ENCODE peak calls at places on chromosomes 2 and 18, in ten cellular contexts. B is upper lobe of right lung, C is heart right ventricle, R is PC-3, Y is transverse colon, W is Peyer's patch, N is GM23248, T is mesendoderm, S is lung, Q is pancreas. F is an unnamed sample. For H3K27me3, the result is how much of the 10 kb centered on the place peaks cover.

GRCh38 chr18:63882333-63883141 is 5.0 kb upstream of the SERPINB2 start:
- DNase-seq in B (no peak), C (no peak), R (peak), Y (no peak), W (no peak), N (peak), T (peak), S (peak), Q (peak), F (peak)

GRCh38 chr18:42839408-42839807 is 276.1 kb downstream of the RIT2 start:
- DNase-seq in B (no peak), C (no peak), R (no peak), Y (no peak), W (no peak), N (no peak), T (no peak), S (no peak), Q (no peak), F (no peak)

GRCh38 chr2:96549466-96549785 is 12.9 kb downstream of the ARID5A start:
- DNase-seq in B (peak), C (no peak), R (no peak), Y (no peak), W (no peak), N (no peak), T (no peak), S (no peak), Q (no peak), F (no peak)

GRCh38 chr2:10549196-10549595 is 101.1 kb upstream of the ODC1 start:
- DNase-seq in B (no peak), C (no peak), R (no peak), Y (no peak), W (no peak), N (no peak), T (no peak), S (no peak), Q (no peak), F (no peak)

GRCh38 chr2:108325756-108326155 is 37.1 kb downstream of the SULT1C2 start:
- DNase-seq in B (no peak), C (no peak), R (no peak), Y (no peak), W (no peak), N (peak), T (no peak), S (no peak), Q (no peak), F (no peak)

GRCh38 chr2:9750224-9751215 is 92.8 kb upstream of the TAF1B start:
- DNase-seq in B (no peak), C (no peak), R (no peak), Y (no peak), W (no peak), N (no peak), T (no peak), S (no peak), Q (no peak), F (no peak)

GRCh38 chr2:122710049-122710448 is 954.6 kb downstream of the TSN start:
- DNase-seq in B (no peak), C (no peak), R (no peak), Y (no peak), W (no peak), N (no peak), T (peak), S (no peak), Q (no peak), F (no peak)

GRCh38 chr18:668263-668662 is 10.8 kb downstream of the TYMS start:
- DNase-seq in B (no peak), C (no peak), R (no peak), Y (no peak), W (no peak), N (no peak), T (no peak), S (no peak), Q (no peak), F (no peak)

GRCh38 chr2:81389203-81389602 is 1084.7 kb upstream of the LRRTM1 start:
- DNase-seq in B (no peak), C (no peak), R (peak), Y (no peak), W (no peak), N (no peak), T (peak), S (no peak), Q (no peak), F (no peak)

GRCh38 chr2:223594259-223594658 is 7.9 kb downstream of the SCG2 start:
- DNase-seq in B (no peak), C (no peak), R (no peak), Y (no peak), W (no peak), N (no peak), T (peak), S (no peak), Q (no peak), F (no peak)

GRCh38 chr2:27960237-27960912 is 69.8 kb downstream of the BABAM2 start:
- DNase-seq in B (no peak), C (no peak), R (peak), Y (no peak), W (no peak), N (peak), T (no peak), S (no peak), Q (no peak), F (no peak)

GRCh38 chr2:200705305-200705985 is 106.3 kb upstream of the BZW1 start:
- DNase-seq in B (no peak), C (no peak), R (no peak), Y (no peak), W (no peak), N (no peak), T (peak), S (no peak), Q (no peak), F (no peak)

GRCh38 chr2:147364597-147364996 is 480.2 kb upstream of the ACVR2A start:
- DNase-seq in B (no peak), C (no peak), R (no peak), Y (no peak), W (no peak), N (no peak), T (no peak), S (no peak), Q (no peak), F (no peak)

GRCh38 chr2:118841828-118842461 is 5.5 kb downstream of the EN1 start:
- DNase-seq in B (no peak), C (no peak), R (no peak), Y (no peak), W (no peak), N (no peak), T (peak), S (no peak), Q (no peak), F (no peak)

GRCh38 chr2:227627769-227628168 is 10.5 kb downstream of the SCYGR4 start:
- DNase-seq in B (no peak), C (no peak), R (no peak), Y (no peak), W (no peak), N (no peak), T (no peak), S (no peak), Q (no peak), F (no peak)

GRCh38 chr2:108588070-108588668 is 53.9 kb downstream of the LIMS1 start:
- DNase-seq in B (no peak), C (no peak), R (peak), Y (no peak), W (no peak), N (peak), T (no peak), S (no peak), Q (no peak), F (no peak)

DNA sequence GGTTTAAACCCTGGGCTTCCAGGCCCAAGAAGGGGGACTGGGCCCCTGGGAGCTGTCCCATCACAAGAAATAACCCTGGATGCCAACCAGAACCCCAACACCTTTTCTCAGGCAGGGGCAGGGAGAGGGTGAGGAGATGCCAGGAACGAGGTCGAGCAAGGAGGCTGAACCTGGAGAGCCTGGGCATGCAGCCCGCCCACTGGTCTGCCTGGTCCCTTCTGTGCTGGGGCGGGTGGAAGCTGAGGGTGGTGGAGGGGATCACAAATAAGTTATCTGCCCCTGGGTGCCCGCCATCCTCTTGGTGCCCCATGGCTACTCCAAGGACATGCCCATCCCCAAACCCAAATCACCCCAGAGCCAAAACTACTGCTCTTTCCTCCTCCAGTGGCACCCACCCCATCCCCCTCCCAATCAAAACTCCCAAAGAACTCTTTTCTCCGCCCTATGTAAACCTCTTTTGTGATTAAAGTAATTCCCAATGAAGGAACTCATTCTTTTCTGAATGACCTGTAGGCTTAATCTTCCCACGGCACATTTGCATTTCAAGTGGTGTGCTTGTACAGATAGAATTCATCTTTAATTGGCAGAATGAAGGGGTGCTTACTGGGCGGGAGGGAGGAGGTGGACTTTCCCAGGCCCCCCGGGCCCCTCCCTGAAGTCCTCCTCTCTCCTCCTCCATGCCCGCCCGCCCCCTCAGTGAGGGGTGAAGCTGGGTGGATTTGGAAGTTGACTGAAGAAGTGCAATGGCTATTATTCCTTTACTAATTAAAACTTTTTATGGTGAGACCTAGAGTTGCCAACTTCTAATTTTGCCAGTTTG is 47.9 kb downstream of the EFR3B start:
- DNase-seq in B (no peak), C (no peak), R (no peak), Y (no peak), W (no peak), N (no peak), T (no peak), S (no peak), Q (no peak), F (no peak)
- H3K27me3 ChIP-seq in B (under half), C (under half), R (under half), Y (under half), W (under half), N (under half), T (under half), S (under half), Q (under half), F (under half)

GRCh38 chr18:59266459-59266858 is 6.8 kb downstream of the RAX start:
- DNase-seq in B (no peak), C (no peak), R (no peak), Y (no peak), W (no peak), N (no peak), T (no peak), S (no peak), Q (no peak), F (no peak)
- H3K27me3 ChIP-seq in B (half or more), C (half or more), R (half or more), Y (half or more), W (under half), N (half or more), T (half or more), S (under half), Q (under half), F (half or more)

GRCh38 chr2:29345236-29345635 is 230.0 kb downstream of the CLIP4 start:
- DNase-seq in B (no peak), C (no peak), R (no peak), Y (no peak), W (no peak), N (no peak), T (no peak), S (no peak), Q (no peak), F (no peak)

GRCh38 chr2:29343830-29344229 is 228.6 kb downstream of the CLIP4 start:
- DNase-seq in B (no peak), C (no peak), R (no peak), Y (no peak), W (no peak), N (no peak), T (peak), S (no peak), Q (no peak), F (no peak)

GRCh38 chr2:29349316-29350030 is 234.3 kb downstream of the CLIP4 start:
- DNase-seq in B (no peak), C (no peak), R (no peak), Y (no peak), W (no peak), N (no peak), T (no peak), S (no peak), Q (no peak), F (no peak)

DNA sequence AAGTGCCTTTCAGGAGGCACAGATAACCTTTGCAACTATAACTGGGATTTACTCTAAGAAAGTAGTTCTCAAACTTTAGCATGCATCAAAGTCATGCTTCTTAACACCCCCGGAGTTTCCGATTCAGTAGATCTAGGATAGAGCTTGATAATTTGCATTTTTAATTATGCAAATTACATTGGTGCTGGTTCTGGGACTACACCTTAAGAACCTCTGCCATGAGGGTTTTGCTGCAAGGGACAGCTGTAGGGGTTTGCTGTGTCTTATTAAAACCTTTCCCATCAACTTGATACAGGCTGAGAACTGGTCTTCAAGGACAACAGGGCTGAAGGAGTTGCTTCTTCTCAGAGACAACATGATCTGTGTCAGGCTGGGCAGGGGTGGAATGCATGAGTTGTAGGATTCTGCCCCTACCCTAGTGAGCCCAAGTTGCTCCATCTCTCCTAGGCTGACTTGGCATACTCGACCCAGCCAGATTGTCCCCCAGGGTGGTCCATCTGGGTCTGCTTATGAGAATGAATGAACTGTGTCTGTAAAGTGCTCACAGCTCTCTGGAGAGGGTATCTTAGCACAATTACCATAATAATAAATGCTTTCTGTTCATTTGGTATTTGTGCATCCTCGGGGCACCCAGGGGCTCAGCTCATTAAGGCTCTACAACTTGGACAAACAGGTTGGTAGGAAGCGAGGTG is 232.7 kb downstream of the CLIP4 start:
- DNase-seq in B (no peak), C (no peak), R (no peak), Y (no peak), W (no peak), N (no peak), T (no peak), S (no peak), Q (no peak), F (no peak)
- H3K27me3 ChIP-seq in B (under half), C (under half), R (under half), Y (under half), W (under half), N (half or more), T (under half), S (under half), Q (under half), F (under half)

GRCh38 chr2:120463527-120463926 is 117.6 kb downstream of the INHBB start:
- DNase-seq in B (peak), C (no peak), R (no peak), Y (no peak), W (no peak), N (no peak), T (no peak), S (no peak), Q (no peak), F (no peak)
- H3K27me3 ChIP-seq in B (under half), C (under half), R (under half), Y (under half), W (under half), N (under half), T (under half), S (under half), Q (under half), F (under half)

GRCh38 chr2:129984426-129984825 is 5.0 kb downstream of the RAB6C start:
- DNase-seq in B (no peak), C (no peak), R (no peak), Y (no peak), W (no peak), N (no peak), T (no peak), S (no peak), Q (no peak), F (no peak)
- H3K27me3 ChIP-seq in B (under half), C (under half), R (under half), Y (under half), W (under half), N (under half), T (under half), S (under half), Q (under half), F (under half)

DNA sequence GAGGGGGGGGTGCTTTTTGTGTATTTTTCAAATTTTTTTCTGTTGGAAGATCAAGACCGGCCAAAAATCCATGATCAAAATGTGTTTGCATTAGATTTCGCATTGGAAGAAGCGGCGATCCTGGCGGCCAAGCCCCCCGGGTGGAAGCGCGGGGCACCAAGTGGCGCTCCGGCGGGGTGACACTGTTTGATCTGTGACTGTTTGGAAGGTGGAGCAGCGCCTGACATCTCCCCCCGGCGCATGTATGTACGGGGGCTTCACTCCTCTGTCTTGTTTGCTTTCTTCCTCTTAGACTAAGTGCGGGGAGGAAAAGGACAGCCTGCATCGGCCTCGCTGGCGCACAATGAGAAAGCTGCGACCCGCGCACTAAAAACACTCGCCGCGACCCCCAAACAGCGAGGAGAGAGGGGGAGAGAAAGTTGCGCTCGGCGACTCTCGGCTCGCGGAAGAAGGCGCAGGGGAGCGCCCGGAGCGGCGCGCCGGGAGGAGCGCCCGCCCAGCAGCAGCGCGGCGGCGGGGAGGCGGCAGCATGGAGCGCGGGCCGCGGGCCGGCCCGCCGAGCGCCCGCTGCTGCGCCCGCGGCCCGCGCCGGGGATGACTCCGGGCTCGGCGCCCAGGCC is 515 bp downstream of the TSHZ1 start:
- DNase-seq in B (no peak), C (peak), R (no peak), Y (peak), W (no peak), N (peak), T (peak), S (no peak), Q (no peak), F (no peak)
- H3K27me3 ChIP-seq in B (under half), C (under half), R (under half), Y (under half), W (under half), N (under half), T (under half), S (under half), Q (under half), F (under half)

GRCh38 chr18:79770501-79770815 is 27.3 kb upstream of the KCNG2 start:
- DNase-seq in B (peak), C (no peak), R (no peak), Y (peak), W (no peak), N (no peak), T (no peak), S (no peak), Q (no peak), F (peak)
- H3K27me3 ChIP-seq in B (under half), C (under half), R (half or more), Y (under half), W (under half), N (under half), T (under half), S (under half), Q (under half), F (under half)

GRCh38 chr2:26178746-26179436 is 6.0 kb downstream of the GAREM2 start:
- DNase-seq in B (no peak), C (peak), R (peak), Y (peak), W (no peak), N (peak), T (peak), S (no peak), Q (peak), F (no peak)

GRCh38 chr2:26177122-26177521 is 4.2 kb downstream of the GAREM2 start:
- DNase-seq in B (no peak), C (no peak), R (no peak), Y (no peak), W (no peak), N (no peak), T (no peak), S (no peak), Q (no peak), F (no peak)

GRCh38 chr2:26178246-26178645 is 5.4 kb downstream of the GAREM2 start:
- DNase-seq in B (no peak), C (no peak), R (no peak), Y (no peak), W (no peak), N (no peak), T (no peak), S (no peak), Q (no peak), F (no peak)

GRCh38 chr2:26182441-26182840 is 9.6 kb downstream of the GAREM2 start:
- DNase-seq in B (no peak), C (no peak), R (no peak), Y (no peak), W (no peak), N (no peak), T (no peak), S (no peak), Q (no peak), F (no peak)

GRCh38 chr2:26179446-26179907 is 6.6 kb downstream of the GAREM2 start:
- DNase-seq in B (no peak), C (no peak), R (no peak), Y (no peak), W (no peak), N (no peak), T (peak), S (no peak), Q (peak), F (no peak)
- H3K27me3 ChIP-seq in B (under half), C (under half), R (under half), Y (under half), W (under half), N (under half), T (under half), S (under half), Q (under half), F (under half)

F was measured in RWPE2.